ENCODE peak calls at places on chromosomes 4 and X, in nine cellular contexts. U, I, C, X, G, J, Z, E and S are unnamed samples. For H3K4me1, the result is how much of the 10 kb centered on the place peaks cover.

GRCh38 chr4:112282860-112283667 is 2.6 kb downstream of the TIFA start:
- DNase-seq in C (no peak), I (no peak), E (no peak), G (no peak), Z (no peak), J (no peak), X (no peak), U (no peak), S (no peak)

GRCh38 chr4:1536579-1537409 is 130.6 kb upstream of the NKX1-1 start:
- DNase-seq in U (no peak), C (no peak), J (no peak), I (no peak), G (no peak), X (no peak), E (no peak), Z (no peak), S (no peak)

GRCh38 chr4:88653371-88653946 is 44.2 kb downstream of the NAP1L5 start:
- DNase-seq in Z (no peak), J (no peak), X (no peak), G (no peak), I (no peak), U (no peak), E (peak), C (no peak), S (no peak)

GRCh38 chr4:1283711-1284110 is 6.0 kb upstream of the MAEA start:
- DNase-seq in I (no peak), U (no peak), E (no peak), G (no peak), C (no peak), J (peak), X (no peak), Z (no peak), S (no peak)

GRCh38 chr4:121277194-121278105 is 103.4 kb downstream of the QRFPR start:
- DNase-seq in G (no peak), E (no peak), Z (no peak), U (no peak), J (no peak), C (no peak), I (peak), X (no peak), S (no peak)

GRCh38 chrX:34288782-34289181 is 156.7 kb upstream of the FAM47A start:
- DNase-seq in E (no peak), X (no peak), Z (no peak), U (no peak), J (no peak), C (no peak), I (no peak), G (no peak), S (no peak)

GRCh38 chr4:53592686-53593641 is 1.7 kb upstream of the LNX1 start:
- DNase-seq in U (peak), X (peak), Z (peak), E (no peak), J (peak), C (peak), I (no peak), G (peak), S (no peak)

GRCh38 chr4:87339440-87339839 is 16.8 kb upstream of the HSD17B13 start:
- DNase-seq in I (no peak), E (no peak), Z (no peak), X (no peak), G (no peak), J (no peak), C (no peak), U (peak), S (no peak)

GRCh38 chr4:64584981-64585557 is 175.8 kb upstream of the TECRL start:
- DNase-seq in G (no peak), Z (no peak), I (peak), C (peak), U (peak), E (peak), X (no peak), J (no peak), S (no peak)

GRCh38 chrX:73127700-73128241 is 48.5 kb upstream of the PABPC1L2A start:
- DNase-seq in X (peak), J (no peak), G (no peak), I (no peak), C (no peak), E (no peak), U (no peak), Z (no peak), S (no peak)

GRCh38 chrX:8724176-8724757 is 7.7 kb downstream of the ANOS1 start:
- DNase-seq in J (no peak), E (no peak), Z (no peak), U (peak), C (no peak), X (no peak), G (no peak), I (no peak), S (no peak)

GRCh38 chr4:126268106-126268505 is 953.4 kb downstream of the FAT4 start:
- DNase-seq in Z (no peak), U (peak), X (no peak), C (no peak), G (no peak), J (no peak), E (peak), I (peak), S (no peak)

GRCh38 chr4:87985097-87985886 is 9.8 kb downstream of the SPP1 start:
- DNase-seq in I (peak), X (peak), Z (peak), J (peak), E (peak), C (no peak), G (peak), U (peak), S (no peak)

GRCh38 chr4:41363384-41363981 is 106.8 kb downstream of the UCHL1 start:
- DNase-seq in G (no peak), E (no peak), C (no peak), Z (peak), X (no peak), J (no peak), I (peak), U (peak), S (peak)

GRCh38 chr4:38663021-38663800 is 788 bp upstream of the KLF3 start:
- DNase-seq in C (no peak), J (peak), U (peak), E (no peak), Z (no peak), G (peak), I (peak), X (no peak), S (no peak)

GRCh38 chr4:98945297-98945850 is 16.4 kb upstream of the EIF4E start:
- DNase-seq in X (no peak), G (no peak), C (no peak), E (no peak), J (no peak), I (peak), Z (no peak), U (peak), S (no peak)

GRCh38 chr4:78186597-78187543 is 129.7 kb downstream of the FRAS1 start:
- DNase-seq in C (no peak), U (no peak), Z (no peak), E (no peak), G (no peak), J (no peak), I (no peak), X (no peak), S (no peak)

GRCh38 chrX:136899206-136899605 is 18.7 kb upstream of the RBMX start:
- DNase-seq in X (no peak), J (no peak), U (peak), E (no peak), C (no peak), G (no peak), Z (no peak), I (no peak), S (no peak)

GRCh38 chr4:81237791-81238190 is 22.8 kb upstream of the PRKG2 start:
- DNase-seq in J (no peak), I (peak), G (no peak), U (no peak), C (no peak), E (no peak), X (no peak), Z (no peak), S (no peak)

GRCh38 chr4:78379991-78380739 is 171.4 kb upstream of the ANXA3 start:
- DNase-seq in J (peak), E (peak), Z (no peak), X (no peak), G (no peak), C (no peak), I (peak), U (peak), S (no peak)

GRCh38 chr4:822361-823092 is 3.4 kb downstream of the CPLX1 start:
- DNase-seq in Z (no peak), U (no peak), I (no peak), X (no peak), E (no peak), C (no peak), J (no peak), G (no peak), S (no peak)

GRCh38 chr4:2340272-2341061 is 78.0 kb downstream of the ZFYVE28 start:
- DNase-seq in E (no peak), U (no peak), I (no peak), C (no peak), X (peak), Z (no peak), G (no peak), J (peak), S (no peak)

GRCh38 chrX:107673933-107674479 is 45.7 kb downstream of the PRPS1 start:
- DNase-seq in C (peak), G (peak), E (no peak), X (peak), I (peak), U (peak), J (peak), Z (peak), S (peak)

GRCh38 chrX:19532709-19533108 is 17.4 kb upstream of the MAP3K15 start:
- DNase-seq in G (no peak), E (no peak), C (no peak), J (no peak), X (no peak), I (no peak), Z (no peak), U (no peak), S (no peak)

GRCh38 chrX:9510980-9511379 is 46.1 kb downstream of the TBL1X start:
- DNase-seq in E (no peak), Z (no peak), U (no peak), C (no peak), I (no peak), X (no peak), J (no peak), G (no peak), S (no peak)

GRCh38 chrX:154505726-154506125 is 10.3 kb downstream of the FAM3A start:
- DNase-seq in U (peak), C (no peak), Z (no peak), G (no peak), I (peak), X (no peak), E (peak), J (no peak), S (no peak)

GRCh38 chr4:168183717-168184571 is 91.6 kb downstream of the ANXA10 start:
- DNase-seq in C (peak), U (peak), J (no peak), G (no peak), E (peak), I (peak), X (no peak), Z (no peak), S (no peak)

GRCh38 chr4:71188197-71188625 is 150.6 kb upstream of the SLC4A4 start:
- DNase-seq in U (no peak), G (no peak), C (no peak), Z (no peak), J (peak), E (no peak), X (no peak), I (peak), S (no peak)

DNA sequence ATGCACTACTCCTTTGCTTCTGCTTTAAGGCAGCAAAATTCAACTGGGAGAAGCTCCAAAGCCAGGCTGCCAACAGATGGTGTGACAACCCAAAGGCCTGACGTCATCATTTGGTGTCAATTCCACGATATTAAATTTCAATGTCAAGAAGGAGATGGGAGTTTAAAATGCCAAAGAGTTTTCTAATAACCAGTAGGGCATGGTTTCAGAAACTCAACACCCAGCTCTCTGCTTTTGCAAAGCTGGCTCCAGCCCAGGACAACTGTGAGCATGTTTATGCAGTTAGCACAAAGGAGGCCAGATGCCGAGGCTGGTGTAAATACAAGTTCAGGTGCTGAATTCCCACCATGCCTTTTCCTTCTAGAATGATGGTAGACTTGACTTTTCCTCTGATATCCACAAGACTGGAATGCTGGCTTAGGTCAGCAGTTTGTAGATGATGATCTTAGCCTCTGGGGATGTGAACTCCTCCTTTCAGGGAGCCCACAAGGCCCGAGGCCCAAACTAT is 67.3 kb downstream of the AFAP1 start:
- DNase-seq in E (peak), U (peak), C (no peak), I (peak), G (no peak), J (no peak), X (peak), Z (no peak), S (peak)
- H3K4me1 ChIP-seq in E (under half), U (under half), C (under half), I (half or more), G (under half), J (under half), X (under half), Z (under half), S (under half)

GRCh38 chr4:137541181-137541580 is 8.9 kb upstream of the PCDH18 start:
- DNase-seq in C (no peak), X (no peak), I (peak), J (no peak), E (no peak), U (no peak), G (no peak), Z (no peak), S (no peak)
- H3K4me1 ChIP-seq in C (under half), X (under half), I (half or more), J (under half), E (under half), U (under half), G (under half), Z (under half), S (under half)

DNA sequence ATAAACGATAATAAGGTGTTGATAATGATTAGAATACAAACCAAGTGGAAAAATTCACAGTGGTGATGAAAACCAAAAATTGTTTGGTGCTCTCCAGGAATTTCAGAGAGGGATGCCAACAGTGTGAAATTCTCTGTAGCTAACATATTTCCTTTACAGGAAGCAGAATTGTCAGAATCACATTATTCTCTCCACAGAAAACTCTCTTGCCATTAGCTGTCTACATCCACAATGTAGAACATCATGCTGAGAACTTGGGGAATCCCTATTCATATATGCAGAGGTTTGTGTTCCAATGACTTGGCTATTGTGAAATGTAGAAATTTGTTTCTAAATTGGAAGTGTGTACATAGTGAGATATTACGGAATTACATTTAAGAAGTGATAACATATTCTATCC is 142.0 kb downstream of the PCDH7 start:
- DNase-seq in G (no peak), J (no peak), C (no peak), E (no peak), X (no peak), U (peak), I (no peak), Z (no peak), S (no peak)
- H3K4me1 ChIP-seq in G (under half), J (under half), C (under half), E (under half), X (under half), U (under half), I (under half), Z (under half), S (under half)

GRCh38 chrX:350148-350533 is 31.5 kb upstream of the GTPBP6 start:
- DNase-seq in G (no peak), Z (peak), E (no peak), I (no peak), U (no peak), C (no peak), X (no peak), J (no peak), S (no peak)

GRCh38 chrX:352181-352580 is 33.6 kb upstream of the GTPBP6 start:
- DNase-seq in X (no peak), I (no peak), Z (peak), J (no peak), G (no peak), C (no peak), U (no peak), E (no peak), S (no peak)

GRCh38 chrX:349702-350101 is 31.1 kb upstream of the GTPBP6 start:
- DNase-seq in U (no peak), I (no peak), E (no peak), J (no peak), G (no peak), Z (no peak), C (no peak), X (no peak), S (no peak)

GRCh38 chrX:351736-352135 is 33.1 kb upstream of the GTPBP6 start:
- DNase-seq in X (no peak), J (no peak), U (no peak), E (no peak), C (no peak), I (no peak), G (no peak), Z (peak), S (no peak)

GRCh38 chrX:350534-351321 is 32.1 kb upstream of the GTPBP6 start:
- DNase-seq in E (no peak), U (no peak), G (no peak), C (no peak), Z (peak), I (no peak), X (no peak), J (no peak), S (no peak)
- H3K4me1 ChIP-seq in E (under half), U (under half), G (under half), C (under half), Z (under half), I (under half), X (under half), J (under half), S (under half)

GRCh38 chr4:170672571-170672970 is 582.8 kb upstream of the AADAT start:
- DNase-seq in X (no peak), U (no peak), E (peak), I (peak), Z (no peak), C (no peak), J (no peak), G (no peak), S (no peak)
- H3K4me1 ChIP-seq in X (under half), U (under half), E (under half), I (under half), Z (under half), C (under half), J (under half), G (under half), S (under half)

GRCh38 chr4:5842456-5842855 is 50.4 kb downstream of the CRMP1 start:
- DNase-seq in U (no peak), I (no peak), E (no peak), X (no peak), Z (no peak), G (no peak), C (no peak), J (no peak), S (no peak)

GRCh38 chr4:5839332-5839731 is 53.6 kb downstream of the CRMP1 start:
- DNase-seq in C (no peak), I (no peak), Z (no peak), X (no peak), G (no peak), J (no peak), E (no peak), U (no peak), S (no peak)

GRCh38 chr4:5845035-5845905 is 47.6 kb downstream of the CRMP1 start:
- DNase-seq in X (no peak), E (no peak), Z (no peak), U (no peak), G (no peak), J (no peak), C (no peak), I (no peak), S (no peak)

GRCh38 chr4:5839751-5840674 is 52.9 kb downstream of the CRMP1 start:
- DNase-seq in Z (peak), U (peak), I (peak), E (no peak), C (no peak), J (peak), G (no peak), X (no peak), S (no peak)

GRCh38 chr4:5843573-5844239 is 49.2 kb downstream of the CRMP1 start:
- DNase-seq in I (no peak), X (no peak), E (no peak), G (no peak), J (no peak), U (no peak), Z (no peak), C (no peak), S (no peak)
- H3K4me1 ChIP-seq in I (under half), X (under half), E (under half), G (under half), J (under half), U (under half), Z (under half), C (under half), S (under half)